ENCODE peak calls at places on chromosome 18, in ten cellular contexts. One of them, this sample, is unnamed.

GRCh38 chr18:9707381-9708056 is 582 bp upstream of the RAB31 start:
- DNase-seq in H54: no peak
- DNase-seq in foreskin fibroblast: peak; percentile 61
- DNase-seq in T follicular helper cell: no peak
- DNase-seq in smooth muscle cell of the brain vasculature: no peak
- DNase-seq in hippocampal formation: no peak
- DNase-seq in brain microvascular endothelial cell: no peak
- DNase-seq in Calu3: no peak
- DNase-seq in mesothelial cell of epicardium: no peak
- DNase-seq in left cardiac atrium: no peak
- DNase-seq in this sample: no peak

GRCh38 chr18:36711813-36712444 is 116.9 kb downstream of the TPGS2 start:
- DNase-seq in smooth muscle cell of the brain vasculature: no peak
- DNase-seq in foreskin fibroblast: peak; percentile 92
- DNase-seq in hippocampal formation: no peak
- DNase-seq in left cardiac atrium: peak; percentile 73
- DNase-seq in brain microvascular endothelial cell: peak; percentile 75
- DNase-seq in Calu3: peak; percentile 25
- DNase-seq in mesothelial cell of epicardium: no peak
- DNase-seq in T follicular helper cell: no peak
- DNase-seq in H54: peak; percentile 22
- DNase-seq in this sample: no peak

GRCh38 chr18:67135981-67136380 is 380.5 kb downstream of the DSEL start:
- DNase-seq in mesothelial cell of epicardium: no peak
- DNase-seq in T follicular helper cell: no peak
- DNase-seq in foreskin fibroblast: no peak
- DNase-seq in left cardiac atrium: no peak
- DNase-seq in Calu3: no peak
- DNase-seq in smooth muscle cell of the brain vasculature: no peak
- DNase-seq in brain microvascular endothelial cell: no peak
- DNase-seq in H54: no peak
- DNase-seq in hippocampal formation: no peak
- DNase-seq in this sample: no peak

GRCh38 chr18:7224198-7224597 is 6.7 kb upstream of the LRRC30 start:
- DNase-seq in brain microvascular endothelial cell: no peak
- DNase-seq in hippocampal formation: no peak
- DNase-seq in smooth muscle cell of the brain vasculature: no peak
- DNase-seq in Calu3: no peak
- DNase-seq in H54: no peak
- DNase-seq in foreskin fibroblast: no peak
- DNase-seq in mesothelial cell of epicardium: no peak
- DNase-seq in left cardiac atrium: no peak
- DNase-seq in T follicular helper cell: no peak
- DNase-seq in this sample: no peak

GRCh38 chr18:1848716-1849115 is 722.6 kb downstream of the METTL4 start:
- DNase-seq in left cardiac atrium: no peak
- DNase-seq in foreskin fibroblast: no peak
- DNase-seq in T follicular helper cell: no peak
- DNase-seq in hippocampal formation: no peak
- DNase-seq in brain microvascular endothelial cell: no peak
- DNase-seq in mesothelial cell of epicardium: no peak
- DNase-seq in Calu3: no peak
- DNase-seq in H54: no peak
- DNase-seq in smooth muscle cell of the brain vasculature: no peak
- DNase-seq in this sample: no peak

GRCh38 chr18:33596178-33596854 is 18.3 kb downstream of the ASXL3 start:
- DNase-seq in left cardiac atrium: no peak
- DNase-seq in foreskin fibroblast: peak; percentile 78
- DNase-seq in Calu3: no peak
- DNase-seq in mesothelial cell of epicardium: no peak
- DNase-seq in smooth muscle cell of the brain vasculature: no peak
- DNase-seq in T follicular helper cell: no peak
- DNase-seq in H54: no peak
- DNase-seq in hippocampal formation: no peak
- DNase-seq in brain microvascular endothelial cell: no peak
- DNase-seq in this sample: no peak

GRCh38 chr18:62935994-62936393 is 220.7 kb downstream of the PHLPP1 start:
- DNase-seq in smooth muscle cell of the brain vasculature: no peak
- DNase-seq in mesothelial cell of epicardium: no peak
- DNase-seq in brain microvascular endothelial cell: no peak
- DNase-seq in H54: no peak
- DNase-seq in foreskin fibroblast: no peak
- DNase-seq in T follicular helper cell: no peak
- DNase-seq in hippocampal formation: no peak
- DNase-seq in left cardiac atrium: no peak
- DNase-seq in Calu3: no peak
- DNase-seq in this sample: no peak

GRCh38 chr18:55779711-55780590 is 192.0 kb upstream of the TCF4 start:
- DNase-seq in T follicular helper cell: no peak
- DNase-seq in left cardiac atrium: peak; percentile 37
- DNase-seq in foreskin fibroblast: peak; percentile 56
- DNase-seq in H54: no peak
- DNase-seq in hippocampal formation: peak; percentile 58
- DNase-seq in mesothelial cell of epicardium: peak; percentile 37
- DNase-seq in Calu3: no peak
- DNase-seq in smooth muscle cell of the brain vasculature: no peak
- DNase-seq in brain microvascular endothelial cell: no peak
- DNase-seq in this sample: no peak

GRCh38 chr18:48787523-48788151 is 163.1 kb downstream of the SMAD7 start:
- DNase-seq in smooth muscle cell of the brain vasculature: no peak
- DNase-seq in Calu3: no peak
- DNase-seq in foreskin fibroblast: peak; percentile 30
- DNase-seq in mesothelial cell of epicardium: no peak
- DNase-seq in left cardiac atrium: peak; percentile 19
- DNase-seq in T follicular helper cell: no peak
- DNase-seq in hippocampal formation: no peak
- DNase-seq in brain microvascular endothelial cell: peak; percentile 70
- DNase-seq in H54: no peak
- DNase-seq in this sample: no peak

GRCh38 chr18:22466608-22467390 is 49.1 kb upstream of the CTAGE1 start:
- DNase-seq in mesothelial cell of epicardium: no peak
- DNase-seq in H54: no peak
- DNase-seq in Calu3: peak; percentile 73
- DNase-seq in T follicular helper cell: no peak
- DNase-seq in foreskin fibroblast: peak; percentile 75
- DNase-seq in smooth muscle cell of the brain vasculature: no peak
- DNase-seq in brain microvascular endothelial cell: peak; percentile 86
- DNase-seq in hippocampal formation: no peak
- DNase-seq in left cardiac atrium: peak; percentile 42
- DNase-seq in this sample: no peak

GRCh38 chr18:75687626-75688025 is 260.1 kb upstream of the SMIM21 start:
- DNase-seq in mesothelial cell of epicardium: no peak
- DNase-seq in smooth muscle cell of the brain vasculature: no peak
- DNase-seq in hippocampal formation: no peak
- DNase-seq in brain microvascular endothelial cell: no peak
- DNase-seq in foreskin fibroblast: no peak
- DNase-seq in T follicular helper cell: no peak
- DNase-seq in Calu3: no peak
- DNase-seq in left cardiac atrium: no peak
- DNase-seq in H54: no peak
- DNase-seq in this sample: no peak

GRCh38 chr18:58194028-58194427 is 150.0 kb downstream of the NEDD4L start:
- DNase-seq in Calu3: no peak
- DNase-seq in brain microvascular endothelial cell: no peak
- DNase-seq in hippocampal formation: no peak
- DNase-seq in H54: no peak
- DNase-seq in foreskin fibroblast: no peak
- DNase-seq in mesothelial cell of epicardium: no peak
- DNase-seq in T follicular helper cell: no peak
- DNase-seq in smooth muscle cell of the brain vasculature: no peak
- DNase-seq in left cardiac atrium: no peak
- DNase-seq in this sample: no peak

GRCh38 chr18:56645415-56646016 is 5.6 kb upstream of the WDR7 start:
- DNase-seq in smooth muscle cell of the brain vasculature: no peak
- DNase-seq in brain microvascular endothelial cell: no peak
- DNase-seq in T follicular helper cell: no peak
- DNase-seq in left cardiac atrium: no peak
- DNase-seq in hippocampal formation: no peak
- DNase-seq in foreskin fibroblast: peak; percentile 39
- DNase-seq in Calu3: no peak
- DNase-seq in mesothelial cell of epicardium: no peak
- DNase-seq in H54: no peak
- DNase-seq in this sample: no peak

GRCh38 chr18:60024857-60025256 is 125.1 kb downstream of the PMAIP1 start:
- DNase-seq in brain microvascular endothelial cell: no peak
- DNase-seq in T follicular helper cell: no peak
- DNase-seq in hippocampal formation: no peak
- DNase-seq in mesothelial cell of epicardium: no peak
- DNase-seq in foreskin fibroblast: peak; percentile 31
- DNase-seq in H54: no peak
- DNase-seq in smooth muscle cell of the brain vasculature: no peak
- DNase-seq in left cardiac atrium: no peak
- DNase-seq in Calu3: no peak
- DNase-seq in this sample: no peak

This sample was measured in type B pancreatic cell.